ENCODE peak calls at places on chromosomes 3 and 15, in four cellular contexts. R is NCI-H2081 treated with DMSO at 0.1 percent for 48 hours, O is activated T-cell treated with anti-CD3 and anti-CD28 coated beads for 1 hour, T is renal cortical epithelial cell. N is an unnamed sample.
A peak's percentile ranks its signal among the peaks of the same experiment; 100 is the strongest.

GRCh38 chr3:52705688-52706686 is at the start of the genes GLT8D1 and SPCS1:
- DNase-seq in O (peak; percentile 80), T (peak; percentile 69), R (no peak), N (peak; percentile 82)

GRCh38 chr15:78878356-78878755 is 5.7 kb downstream of the MORF4L1 start:
- DNase-seq in O (no peak), T (peak; percentile 72), R (no peak), N (no peak)

GRCh38 chr15:77295446-77295845 is 124.5 kb downstream of the PEAK1 start:
- DNase-seq in R (no peak), T (no peak), O (no peak), N (no peak)

GRCh38 chr3:177615015-177615414 is 417.7 kb upstream of the TBL1XR1 start:
- DNase-seq in O (no peak), T (peak; percentile 93), R (peak; percentile 90), N (no peak)

GRCh38 chr15:49982586-49982985 is 136.4 kb downstream of the ATP8B4 start:
- DNase-seq in T (no peak), R (no peak), O (no peak), N (no peak)

GRCh38 chr3:184305577-184305976 is 6.5 kb downstream of the PSMD2 start:
- DNase-seq in O (no peak), T (no peak), R (no peak), N (no peak)

GRCh38 chr3:123722021-123722420 is 137.2 kb upstream of the HACD2 start:
- DNase-seq in O (no peak), T (no peak), R (no peak), N (no peak)

GRCh38 chr3:31364711-31365110 is 168.0 kb upstream of the STT3B start:
- DNase-seq in O (no peak), R (no peak), T (no peak), N (no peak)

GRCh38 chr15:91135201-91136130 is 35.4 kb downstream of the SV2B start:
- DNase-seq in T (peak; percentile 25), R (no peak), O (no peak), N (no peak)

GRCh38 chr15:22873841-22874240 is 35.4 kb downstream of the NIPA2 start:
- DNase-seq in R (no peak), T (no peak), O (no peak), N (no peak)

GRCh38 chr3:178382388-178383061 is 153.7 kb upstream of the KCNMB2 start:
- DNase-seq in R (no peak), T (no peak), O (no peak), N (no peak)

GRCh38 chr15:40925863-40926658 is 3.1 kb upstream of the DLL4 start:
- DNase-seq in R (no peak), T (no peak), O (no peak), N (no peak)

GRCh38 chr3:52280046-52280445 is 1.6 kb upstream of the WDR82 start:
- DNase-seq in T (peak; percentile 78), R (no peak), O (no peak), N (no peak)

GRCh38 chr15:69377137-69377536 is 37.0 kb upstream of the KIF23 start:
- DNase-seq in T (peak; percentile 14), R (no peak), O (no peak), N (no peak)

GRCh38 chr15:100740105-100740504 is 137.7 kb downstream of the ASB7 start:
- DNase-seq in O (no peak), R (no peak), T (no peak), N (no peak)

GRCh38 chr15:51973775-51974174 is 2.2 kb upstream of the LEO1 start:
- DNase-seq in O (no peak), R (no peak), T (no peak), N (no peak)

GRCh38 chr15:70579766-70580165 is 183.6 kb downstream of the UACA start:
- DNase-seq in R (no peak), T (no peak), O (no peak), N (no peak)

GRCh38 chr15:62173215-62173614 is 8.1 kb upstream of the C2CD4B start:
- DNase-seq in T (no peak), O (no peak), R (no peak), N (no peak)

GRCh38 chr15:90046846-90047481 is 45.8 kb downstream of the ZNF710 start:
- DNase-seq in T (no peak), O (no peak), R (no peak), N (no peak)

GRCh38 chr3:112133606-112134334 is 722 bp upstream of the GCSAM start:
- DNase-seq in T (no peak), R (no peak), O (no peak), N (no peak)

GRCh38 chr15:42404461-42405235 is 45.3 kb downstream of the CAPN3 start:
- DNase-seq in T (peak; percentile 8), R (no peak), O (no peak), N (no peak)

GRCh38 chr3:10716964-10717363 is 99.1 kb upstream of the SLC6A11 start:
- DNase-seq in O (no peak), T (no peak), R (no peak), N (no peak)

GRCh38 chr3:10228248-10228950 is 19.9 kb upstream of the TATDN2 start:
- DNase-seq in R (no peak), O (no peak), T (no peak), N (no peak)

GRCh38 chr3:157428957-157429356 is 7.7 kb upstream of the PTX3 start:
- DNase-seq in O (no peak), R (no peak), T (no peak), N (no peak)

GRCh38 chr3:24539699-24540098 is 45.0 kb upstream of the THRB start:
- DNase-seq in O (no peak), T (no peak), R (no peak), N (no peak)

GRCh38 chr15:72861511-72861910 is 78.0 kb upstream of the ADPGK start:
- DNase-seq in T (no peak), R (no peak), O (no peak), N (no peak)

GRCh38 chr3:72892870-72893269 is 5.0 kb downstream of the GXYLT2 start:
- DNase-seq in R (no peak), T (no peak), O (no peak), N (no peak)

GRCh38 chr3:158709666-158710083 is 22.6 kb downstream of the RARRES1 start:
- DNase-seq in T (peak; percentile 98), O (no peak), R (no peak), N (no peak)

GRCh38 chr15:28021281-28022039 is 77.7 kb downstream of the OCA2 start:
- DNase-seq in T (peak; percentile 88), O (peak; percentile 8), R (peak; percentile 62), N (no peak)

GRCh38 chr3:133262371-133262770 is 137.5 kb upstream of the BFSP2 start:
- DNase-seq in T (no peak), O (no peak), R (no peak), N (no peak)

GRCh38 chr3:59609967-59610366 is 560.1 kb upstream of the CFAP20DC start:
- DNase-seq in O (no peak), R (no peak), T (peak; percentile 69), N (no peak)

GRCh38 chr15:77864211-77865105 is 213.1 kb downstream of the TBC1D2B start:
- DNase-seq in R (no peak), T (no peak), O (no peak), N (no peak)

GRCh38 chr3:102224171-102224570 is 210.6 kb upstream of the ZPLD1 start:
- DNase-seq in R (no peak), O (no peak), T (peak; percentile 58), N (no peak)

GRCh38 chr15:43376017-43376705 is 5.3 kb downstream of the TUBGCP4 start:
- DNase-seq in O (peak; percentile 9), T (peak; percentile 29), R (no peak), N (no peak)

N was measured in central memory CD8-positive, alpha-beta T cell.